ENCODE peak calls at places on chromosomes 2 and 18, in four cellular contexts. E is NB4, B is A549, X is neural progenitor cell. Z is an unnamed sample.

GRCh38 chr2:233455006-233455405 is 100.7 kb downstream of the DGKD start:
- DNase-seq in E (peak; percentile 57), B (no peak), X (no peak), Z (no peak)

GRCh38 chr2:11856095-11856494 is 109.7 kb downstream of the LPIN1 start:
- DNase-seq in E (peak; percentile 36), B (no peak), X (no peak), Z (no peak)

GRCh38 chr2:144801766-144802165 is 281.8 kb upstream of the ZEB2 start:
- DNase-seq in E (no peak), B (no peak), X (no peak), Z (peak; percentile 62)

GRCh38 chr18:39796413-39796812 is 2158.6 kb upstream of the PIK3C3 start:
- DNase-seq in E (no peak), B (no peak), X (no peak), Z (peak; percentile 40)

GRCh38 chr2:177666408-177666807 is 273.8 kb downstream of the AGPS start:
- DNase-seq in E (peak; percentile 54), B (no peak), X (no peak), Z (peak; percentile 22)

GRCh38 chr2:148132400-148132799 is 111.5 kb downstream of the MBD5 start:
- DNase-seq in E (no peak), B (no peak), X (no peak), Z (peak; percentile 56)

GRCh38 chr2:122564843-122565242 is 809.4 kb downstream of the TSN start:
- DNase-seq in E (no peak), B (no peak), X (no peak), Z (no peak)

GRCh38 chr2:33034784-33035183 is 88.0 kb downstream of the LTBP1 start:
- DNase-seq in E (no peak), B (peak; percentile 40), X (no peak), Z (peak; percentile 47)

GRCh38 chr2:236689393-236689700 is 119.7 kb downstream of the ACKR3 start:
- DNase-seq in E (no peak), B (no peak), X (no peak), Z (no peak)

GRCh38 chr2:176123483-176123843 is 944 bp downstream of the HOXD9 start:
- DNase-seq in E (no peak), B (no peak), X (no peak), Z (peak; percentile 44)

GRCh38 chr2:176122633-176123482 is at the start of gene HOXD9:
- DNase-seq in E (no peak), B (no peak), X (peak; percentile 67), Z (peak; percentile 81)

GRCh38 chr2:176121377-176122111 is 975 bp upstream of the HOXD9 start:
- DNase-seq in E (no peak), B (no peak), X (no peak), Z (peak; percentile 37)

GRCh38 chr2:176120369-176121307 is 1.9 kb upstream of the HOXD9 start:
- DNase-seq in E (no peak), B (no peak), X (no peak), Z (peak; percentile 57)

DNA sequence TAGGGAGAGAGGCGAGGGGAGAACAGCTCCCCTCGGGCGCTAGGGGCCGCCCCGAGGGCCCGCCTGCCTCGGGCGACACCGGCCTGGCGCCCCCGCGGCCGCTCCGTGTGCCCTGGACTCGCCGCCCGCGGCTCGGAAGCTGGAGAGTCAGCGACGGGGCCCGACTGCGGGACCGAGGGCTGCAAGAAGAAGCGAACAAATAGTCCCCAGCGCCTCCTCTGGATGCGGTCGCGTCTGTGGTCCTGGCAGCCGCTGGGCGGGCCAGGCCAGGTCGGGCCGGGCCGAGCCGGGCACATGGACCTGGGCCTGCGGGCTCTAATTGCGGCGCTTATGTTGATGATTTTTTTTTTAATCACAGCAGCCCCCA is 270 bp upstream of the HOXD9 start:
- DNase-seq in E (no peak), B (no peak), X (peak; percentile 65), Z (no peak)
- H3K4me3 ChIP-seq in E (no peak overlapping the region), B (no peak overlapping the region), X (peak overlapping the region; percentile 42), Z (peak overlapping the region; percentile 51)

GRCh38 chr2:196598412-196598811 is 41.1 kb upstream of the CCDC150 start:
- DNase-seq in E (no peak), B (no peak), X (no peak), Z (no peak)

GRCh38 chr2:196601430-196602306 is 37.8 kb upstream of the CCDC150 start:
- DNase-seq in E (no peak), B (peak; percentile 93), X (no peak), Z (peak; percentile 93)

GRCh38 chr2:196597531-196597930 is 42.0 kb upstream of the CCDC150 start:
- DNase-seq in E (no peak), B (no peak), X (no peak), Z (no peak)

GRCh38 chr2:196594158-196594557 is 45.4 kb upstream of the CCDC150 start:
- DNase-seq in E (no peak), B (no peak), X (no peak), Z (no peak)

GRCh38 chr2:196598846-196599245 is 40.7 kb upstream of the CCDC150 start:
- DNase-seq in E (no peak), B (no peak), X (no peak), Z (no peak)
- TF ChIP-seq CTCF in E (no peak), B (no peak), X (no peak), Z (no peak)

GRCh38 chr18:37364237-37364636 is 201.4 kb downstream of the CELF4 start:
- DNase-seq in E (no peak), B (no peak), X (no peak), Z (no peak)

GRCh38 chr18:37368110-37368812 is 197.3 kb downstream of the CELF4 start:
- DNase-seq in E (no peak), B (no peak), X (no peak), Z (no peak)

GRCh38 chr18:37361223-37362157 is 204.1 kb downstream of the CELF4 start:
- DNase-seq in E (no peak), B (no peak), X (peak; percentile 45), Z (no peak)

GRCh38 chr18:37362158-37362890 is 203.3 kb downstream of the CELF4 start:
- DNase-seq in E (no peak), B (no peak), X (no peak), Z (no peak)
- H3K4me3 ChIP-seq in E (no peak overlapping the region), B (no peak overlapping the region), X (no peak overlapping the region), Z (no peak overlapping the region)

GRCh38 chr2:127536707-127537106 is 1.2 kb downstream of the MYO7B start:
- DNase-seq in E (no peak), B (no peak), X (no peak), Z (no peak)

GRCh38 chr2:127535422-127535901 is at the start of gene MYO7B:
- DNase-seq in E (no peak), B (no peak), X (no peak), Z (no peak)

GRCh38 chr2:127537142-127537541 is 1.7 kb downstream of the MYO7B start:
- DNase-seq in E (no peak), B (no peak), X (no peak), Z (no peak)

GRCh38 chr2:127535941-127536340 is 458 bp downstream of the MYO7B start:
- DNase-seq in E (no peak), B (no peak), X (no peak), Z (no peak)

DNA sequence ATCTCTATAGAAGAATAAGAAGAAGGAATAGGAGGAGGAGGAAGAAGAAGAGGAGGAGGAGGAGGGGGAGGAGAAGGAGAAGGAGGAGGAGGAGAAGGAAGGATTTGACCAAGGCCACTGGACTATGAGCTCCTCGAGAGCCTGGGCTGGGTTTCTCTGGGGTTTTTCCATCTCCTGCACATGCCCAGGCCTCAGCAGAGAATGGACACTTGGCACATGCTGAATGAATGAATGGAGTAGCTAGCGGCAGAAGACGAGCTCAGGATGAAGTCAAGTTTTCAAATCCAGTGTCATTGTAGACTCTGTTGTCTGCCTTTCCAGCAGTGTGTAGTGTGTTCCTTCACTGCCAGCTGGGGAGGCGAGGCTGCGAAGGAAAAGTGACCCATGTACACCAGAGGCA is 2.2 kb downstream of the MYO7B start:
- DNase-seq in E (no peak), B (no peak), X (no peak), Z (no peak)
- TF ChIP-seq CTCF in E (no peak), B (no peak), X (no peak), Z (no peak)

GRCh38 chr18:58194028-58194427 is 150.0 kb downstream of the NEDD4L start:
- DNase-seq in E (no peak), B (no peak), X (peak; percentile 63), Z (no peak)

GRCh38 chr18:58196881-58197872 is 153.2 kb downstream of the NEDD4L start:
- DNase-seq in E (no peak), B (no peak), X (no peak), Z (no peak)

GRCh38 chr18:58192519-58192918 is 148.5 kb downstream of the NEDD4L start:
- DNase-seq in E (no peak), B (no peak), X (no peak), Z (no peak)

GRCh38 chr18:58196164-58196563 is 152.1 kb downstream of the NEDD4L start:
- DNase-seq in E (no peak), B (no peak), X (no peak), Z (no peak)

DNA sequence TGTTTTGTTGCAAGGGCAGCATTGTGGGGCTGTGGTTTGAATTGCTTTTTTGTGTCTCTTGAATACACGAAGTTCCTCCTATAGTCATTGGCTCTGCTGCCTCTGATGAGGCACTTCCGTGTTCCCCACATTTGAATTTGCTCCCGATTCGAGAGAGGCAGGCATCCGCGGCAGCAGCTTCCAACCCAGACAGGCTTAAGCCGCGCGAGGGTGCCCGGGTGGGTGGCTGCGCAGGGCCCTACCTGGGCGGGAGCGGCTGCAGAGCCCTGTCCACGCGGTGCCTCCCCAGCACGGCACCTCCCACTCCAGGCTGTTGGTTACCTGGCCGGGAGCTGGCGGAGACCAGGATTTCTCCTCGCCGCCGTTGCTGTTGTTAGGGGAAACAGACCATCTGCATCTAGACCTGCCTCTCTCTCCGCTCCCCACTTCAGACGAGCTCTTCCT is 151.3 kb downstream of the NEDD4L start:
- DNase-seq in E (no peak), B (no peak), X (peak; percentile 41), Z (no peak)
- H3K4me3 ChIP-seq in E (no peak overlapping the region), B (no peak overlapping the region), X (peak overlapping the region; percentile 44), Z (peak overlapping the region; percentile 32)

GRCh38 chr2:80852808-80853139 is 548.2 kb upstream of the LRRTM1 start:
- DNase-seq in E (peak; percentile 8), B (no peak), X (peak; percentile 64), Z (no peak)
- TF ChIP-seq CTCF in E (no peak), B (no peak), X (peak; percentile 58), Z (no peak)

GRCh38 chr2:29596584-29596983 is 324.8 kb downstream of the ALK start:
- DNase-seq in E (no peak), B (no peak), X (no peak), Z (no peak)

GRCh38 chr2:29601872-29602271 is 319.5 kb downstream of the ALK start:
- DNase-seq in E (no peak), B (no peak), X (no peak), Z (no peak)

GRCh38 chr2:29597048-29597447 is 324.3 kb downstream of the ALK start:
- DNase-seq in E (no peak), B (no peak), X (no peak), Z (no peak)

GRCh38 chr2:29599946-29600345 is 321.4 kb downstream of the ALK start:
- DNase-seq in E (no peak), B (no peak), X (no peak), Z (no peak)

DNA sequence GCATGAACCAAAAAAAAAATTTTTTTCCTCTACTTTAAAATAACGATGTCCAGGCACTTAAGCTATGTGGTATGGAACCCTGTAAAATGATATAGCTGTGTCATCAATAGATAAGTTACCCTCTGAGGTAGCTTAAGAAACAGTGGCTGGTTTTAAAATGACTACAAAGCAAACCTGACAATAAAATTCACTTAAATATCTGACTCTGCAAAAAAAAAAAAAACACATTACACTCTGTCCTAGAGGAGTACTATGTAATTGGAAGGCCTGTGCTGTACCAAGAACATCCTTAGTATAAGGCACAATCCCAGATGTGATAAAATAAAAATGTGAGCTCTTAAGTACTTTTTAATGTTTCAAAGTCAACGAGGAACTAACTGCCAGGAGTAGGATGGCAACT is 322.4 kb downstream of the ALK start:
- DNase-seq in E (no peak), B (no peak), X (no peak), Z (no peak)
- H3K4me3 ChIP-seq in E (no peak overlapping the region), B (no peak overlapping the region), X (no peak overlapping the region), Z (no peak overlapping the region)